ENCODE peak calls at places on chromosomes 5 and 9, in five cellular contexts. K, Q, J, R and H are unnamed samples.

GRCh38 chr9:76107487-76107886 is 217.0 kb downstream of the PCSK5 start:
- DNase-seq in K (no peak), Q (no peak), J (no peak), R (peak; percentile 17), H (peak; percentile 51)

GRCh38 chr5:76367623-76368366 is 35.3 kb upstream of the IQGAP2 start:
- DNase-seq in K (no peak), Q (no peak), J (no peak), R (no peak), H (no peak)

GRCh38 chr5:107878676-107879075 is 207.9 kb upstream of the EFNA5 start:
- DNase-seq in K (no peak), Q (no peak), J (no peak), R (no peak), H (no peak)

GRCh38 chr9:2984481-2984880 is 140.6 kb upstream of the PUM3 start:
- DNase-seq in K (no peak), Q (no peak), J (no peak), R (no peak), H (no peak)

GRCh38 chr5:132233811-132234683 is 6.4 kb upstream of the P4HA2 start:
- DNase-seq in K (no peak), Q (no peak), J (no peak), R (peak; percentile 5), H (no peak)

GRCh38 chr5:174707671-174708070 is 16.7 kb upstream of the MSX2 start:
- DNase-seq in K (no peak), Q (no peak), J (no peak), R (no peak), H (no peak)

GRCh38 chr9:122383992-122384461 is 13.2 kb downstream of the PTGS1 start:
- DNase-seq in K (no peak), Q (no peak), J (no peak), R (no peak), H (no peak)

GRCh38 chr5:15321771-15322170 is 178.2 kb upstream of the FBXL7 start:
- DNase-seq in K (no peak), Q (no peak), J (no peak), R (no peak), H (no peak)

GRCh38 chr9:4781408-4781807 is 11.3 kb upstream of the RCL1 start:
- DNase-seq in K (no peak), Q (no peak), J (no peak), R (no peak), H (no peak)

GRCh38 chr9:21761309-21761901 is 41.0 kb upstream of the MTAP start:
- DNase-seq in K (no peak), Q (no peak), J (no peak), R (no peak), H (no peak)

GRCh38 chr9:123894822-123895221 is 35.1 kb downstream of the DENND1A start:
- DNase-seq in K (no peak), Q (no peak), J (no peak), R (no peak), H (no peak)

GRCh38 chr5:445591-445990 is 2.6 kb downstream of the EXOC3 start:
- DNase-seq in K (no peak), Q (no peak), J (no peak), R (no peak), H (no peak)

GRCh38 chr5:176547811-176548210 is 1.3 kb upstream of the CDHR2 start:
- DNase-seq in K (no peak), Q (peak; percentile 58), J (no peak), R (no peak), H (no peak)

GRCh38 chr5:176550275-176550831 is 1.2 kb downstream of the CDHR2 start:
- DNase-seq in K (no peak), Q (no peak), J (no peak), R (no peak), H (no peak)

GRCh38 chr5:176545737-176546509 is 3.2 kb upstream of the CDHR2 start:
- DNase-seq in K (no peak), Q (peak; percentile 64), J (no peak), R (no peak), H (no peak)

GRCh38 chr5:176549871-176550270 is 729 bp downstream of the CDHR2 start:
- DNase-seq in K (no peak), Q (no peak), J (no peak), R (no peak), H (no peak)

DNA sequence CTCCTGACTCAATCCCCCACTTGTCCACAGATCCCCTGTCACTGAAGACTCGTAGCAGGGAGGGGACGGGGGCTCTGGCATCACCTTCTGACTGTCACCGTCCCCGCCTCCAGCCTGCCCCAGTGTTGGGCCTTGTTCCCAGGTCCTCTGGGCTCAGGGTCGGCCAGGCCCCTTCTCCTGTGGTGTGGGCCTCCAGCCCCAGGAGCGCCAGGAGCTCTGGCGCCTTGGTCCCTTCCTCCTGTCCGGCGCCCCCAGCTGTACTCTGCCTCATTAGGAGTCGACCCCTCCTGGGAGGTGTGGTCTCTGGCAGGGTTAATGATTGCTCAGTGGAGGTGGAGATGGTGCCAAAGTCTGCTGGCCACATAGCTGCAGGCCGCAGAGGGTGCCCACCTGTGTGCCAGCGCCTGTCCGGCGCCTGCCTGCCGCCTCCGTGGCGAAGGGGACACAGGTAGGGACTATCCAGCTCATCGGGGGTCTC is at the start of gene CDHR2:
- DNase-seq in K (no peak), Q (no peak), J (no peak), R (no peak), H (no peak)
- TF ChIP-seq POLR2A in K (no peak), Q (no peak), J (no peak), R (no peak), H (no peak)

GRCh38 chr5:151682751-151683331 is 3.9 kb downstream of the SPARC start:
- DNase-seq in K (no peak), Q (no peak), J (no peak), R (no peak), H (no peak)
- H3K27ac ChIP-seq in K (peak overlapping the region; percentile 86), Q (peak overlapping the region; percentile 87), J (no peak overlapping the region), R (peak overlapping the region; percentile 100), H (peak overlapping the region; percentile 89)

GRCh38 chr5:161548472-161549094 is 2.1 kb upstream of the GABRB2 start:
- DNase-seq in K (no peak), Q (no peak), J (no peak), R (no peak), H (no peak)
- H3K4me3 ChIP-seq in K (peak overlapping the region; percentile 40), Q (peak overlapping the region; percentile 47), J (peak overlapping the region; percentile 52), R (no peak overlapping the region), H (peak overlapping the region; percentile 68)

GRCh38 chr9:120877276-120878034 is 467 bp upstream of the PHF19 start:
- DNase-seq in K (peak; percentile 83), Q (peak; percentile 57), J (no peak), R (peak; percentile 78), H (no peak)

GRCh38 chr9:120874861-120875565 is 2.0 kb downstream of the PHF19 start:
- DNase-seq in K (no peak), Q (no peak), J (no peak), R (no peak), H (no peak)

GRCh38 chr9:120875643-120875953 is 1.4 kb downstream of the PHF19 start:
- DNase-seq in K (no peak), Q (no peak), J (no peak), R (no peak), H (no peak)

GRCh38 chr9:120876842-120877240 is at the start of gene PHF19:
- DNase-seq in K (peak; percentile 78), Q (no peak), J (no peak), R (peak; percentile 59), H (no peak)

GRCh38 chr9:120875954-120876841 is 790 bp downstream of the PHF19 start:
- DNase-seq in K (peak; percentile 93), Q (peak; percentile 79), J (peak; percentile 41), R (peak; percentile 88), H (peak; percentile 71)
- TF ChIP-seq POLR2A in K (peak; percentile 17), Q (no peak), J (no peak), R (peak; percentile 32), H (no peak)

GRCh38 chr9:128945798-128946501 is 1.5 kb downstream of the DOLK start:
- DNase-seq in K (no peak), Q (no peak), J (no peak), R (no peak), H (peak; percentile 15)

GRCh38 chr9:128946945-128947422 is 419 bp downstream of the DOLK start:
- DNase-seq in K (no peak), Q (peak; percentile 33), J (no peak), R (no peak), H (peak; percentile 30)

GRCh38 chr9:128947423-128948310 is at the start of the genes DOLK and NUP188:
- DNase-seq in K (peak; percentile 97), Q (peak; percentile 97), J (peak; percentile 67), R (peak; percentile 98), H (peak; percentile 97)

GRCh38 chr9:128943832-128944620 is 3.4 kb downstream of the DOLK start:
- DNase-seq in K (no peak), Q (no peak), J (no peak), R (peak; percentile 7), H (no peak)

GRCh38 chr9:128946544-128946943 is 859 bp downstream of the DOLK start:
- DNase-seq in K (no peak), Q (no peak), J (no peak), R (no peak), H (no peak)
- H3K27ac ChIP-seq in K (peak overlapping the region; percentile 95), Q (peak overlapping the region; percentile 96), J (peak overlapping the region; percentile 72), R (peak overlapping the region; percentile 97), H (peak overlapping the region; percentile 94)

DNA sequence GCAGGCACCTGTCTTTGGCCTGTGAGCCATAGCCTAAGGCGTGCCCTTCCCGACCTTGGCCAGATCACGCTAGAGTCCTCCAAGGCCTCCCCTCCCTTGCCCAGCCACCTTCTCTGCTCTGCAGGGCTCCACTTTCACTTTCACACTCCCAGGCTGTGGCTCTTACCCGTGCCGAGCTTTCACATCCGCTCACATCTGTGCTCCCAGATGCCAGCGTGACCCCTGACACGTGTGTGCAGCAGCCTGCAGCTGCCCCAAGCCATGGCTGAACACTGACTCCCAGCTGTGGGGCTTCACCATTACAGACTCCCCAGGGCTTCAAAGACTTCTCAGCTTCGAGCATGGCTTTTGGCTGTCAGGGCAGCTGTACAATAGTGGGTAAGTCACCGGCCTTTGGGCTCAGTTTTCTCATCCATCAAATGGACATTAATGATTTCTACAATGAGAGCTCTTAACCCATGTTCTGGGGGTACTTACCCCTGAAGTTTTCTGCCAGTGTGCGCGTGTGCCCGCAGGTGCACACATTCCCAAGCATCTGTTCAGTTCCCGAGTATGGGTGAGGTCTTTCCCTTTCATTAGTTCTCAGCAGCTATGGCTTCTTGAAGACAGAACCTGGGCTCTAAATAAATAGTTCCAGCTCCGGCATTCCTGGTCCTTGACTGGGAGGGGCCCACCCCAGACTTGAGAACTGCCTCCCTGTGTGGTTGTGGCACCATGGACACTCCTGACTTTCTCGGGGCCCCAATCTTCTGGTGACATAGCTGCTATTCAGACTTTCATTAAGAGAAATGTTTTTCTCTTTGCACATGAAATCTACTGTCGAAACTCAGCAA is 118.6 kb downstream of the RGS3 start:
- DNase-seq in K (no peak), Q (peak; percentile 84), J (no peak), R (peak; percentile 61), H (no peak)
- H3K4me3 ChIP-seq in K (no peak overlapping the region), Q (peak overlapping the region; percentile 15), J (no peak overlapping the region), R (no peak overlapping the region), H (peak overlapping the region; percentile 5)